ENCODE peak calls at places on chromosomes 2 and 18, in seven cellular contexts. T, S, F, L, U, N and W are unnamed samples.

GRCh38 chr18:36770315-36770946 is 58.4 kb downstream of the TPGS2 start:
- DNase-seq in T (no peak), S (no peak), F (no peak), L (no peak), U (no peak), N (no peak), W (no peak)

GRCh38 chr18:51248685-51249084 is 51.2 kb upstream of the MEX3C start:
- DNase-seq in T (no peak), S (no peak), F (no peak), L (no peak), U (no peak), N (no peak), W (no peak)

GRCh38 chr18:76823166-76823539 is 796 bp downstream of the ZNF236 start:
- DNase-seq in T (no peak), S (no peak), F (peak; percentile 49), L (no peak), U (peak; percentile 36), N (peak; percentile 6), W (no peak)

GRCh38 chr18:10062292-10062940 is 148.6 kb downstream of the VAPA start:
- DNase-seq in T (no peak), S (no peak), F (no peak), L (peak; percentile 53), U (no peak), N (no peak), W (peak; percentile 81)

GRCh38 chr18:52339891-52340371 is at the start of gene DCC:
- DNase-seq in T (peak; percentile 72), S (peak; percentile 67), F (peak; percentile 72), L (peak; percentile 45), U (peak; percentile 87), N (no peak), W (peak; percentile 62)

GRCh38 chr2:176781570-176782217 is 430.9 kb upstream of the HNRNPA3 start:
- DNase-seq in T (no peak), S (no peak), F (no peak), L (no peak), U (no peak), N (no peak), W (no peak)

GRCh38 chr2:230891509-230891908 is 26.8 kb downstream of the ITM2C start:
- DNase-seq in T (no peak), S (no peak), F (no peak), L (no peak), U (no peak), N (no peak), W (no peak)

GRCh38 chr2:209929369-209929768 is 73.1 kb upstream of the RPE start:
- DNase-seq in T (no peak), S (no peak), F (no peak), L (no peak), U (no peak), N (no peak), W (no peak)

GRCh38 chr2:180730976-180731375 is 249.4 kb upstream of the UBE2E3 start:
- DNase-seq in T (no peak), S (no peak), F (no peak), L (peak; percentile 27), U (no peak), N (peak; percentile 42), W (no peak)

GRCh38 chr18:41436772-41437171 is 518.3 kb upstream of the PIK3C3 start:
- DNase-seq in T (no peak), S (no peak), F (no peak), L (no peak), U (no peak), N (no peak), W (no peak)

GRCh38 chr2:42846026-42846425 is 53.6 kb upstream of the HAAO start:
- DNase-seq in T (no peak), S (no peak), F (no peak), L (no peak), U (no peak), N (no peak), W (no peak)

GRCh38 chr18:55869965-55870585 is 282.1 kb upstream of the TCF4 start:
- DNase-seq in T (no peak), S (no peak), F (no peak), L (peak; percentile 61), U (no peak), N (peak; percentile 12), W (no peak)

GRCh38 chr18:25111382-25112070 is 240.4 kb downstream of the ZNF521 start:
- DNase-seq in T (no peak), S (peak; percentile 36), F (no peak), L (no peak), U (no peak), N (no peak), W (peak; percentile 60)

GRCh38 chr2:119996148-119996547 is 16.7 kb upstream of the EPB41L5 start:
- DNase-seq in T (no peak), S (no peak), F (no peak), L (peak; percentile 20), U (no peak), N (no peak), W (no peak)

GRCh38 chr2:10020001-10020400 is 23.3 kb upstream of the KLF11 start:
- DNase-seq in T (no peak), S (no peak), F (no peak), L (no peak), U (no peak), N (no peak), W (no peak)

GRCh38 chr2:85741811-85742507 is 11.8 kb upstream of the ATOH8 start:
- DNase-seq in T (no peak), S (peak; percentile 60), F (no peak), L (peak; percentile 96), U (no peak), N (no peak), W (peak; percentile 93)

GRCh38 chr2:42369551-42370229 is 8.7 kb upstream of the COX7A2L start:
- DNase-seq in T (no peak), S (no peak), F (no peak), L (no peak), U (peak; percentile 12), N (no peak), W (no peak)

GRCh38 chr2:24970483-24971299 is 1.1 kb downstream of the DNAJC27 start:
- DNase-seq in T (no peak), S (no peak), F (no peak), L (peak; percentile 30), U (peak; percentile 47), N (peak; percentile 84), W (peak; percentile 61)

GRCh38 chr2:158211516-158211915 is 109.8 kb downstream of the UPP2 start:
- DNase-seq in T (no peak), S (no peak), F (no peak), L (no peak), U (no peak), N (no peak), W (peak; percentile 38)
- H4K8ac ChIP-seq in T (no peak overlapping the region), S (no peak overlapping the region), F (no peak overlapping the region), L (no peak overlapping the region), U (no peak overlapping the region), N (no peak overlapping the region), W (no peak overlapping the region)

GRCh38 chr2:182792441-182792840 is 74.0 kb downstream of the FRZB start:
- DNase-seq in T (no peak), S (no peak), F (no peak), L (no peak), U (no peak), N (no peak), W (no peak)
- H4K8ac ChIP-seq in T (no peak overlapping the region), S (no peak overlapping the region), F (no peak overlapping the region), L (no peak overlapping the region), U (no peak overlapping the region), N (no peak overlapping the region), W (no peak overlapping the region)

GRCh38 chr2:189830510-189830909 is 46.3 kb downstream of the PMS1 start:
- DNase-seq in T (no peak), S (no peak), F (no peak), L (no peak), U (no peak), N (peak; percentile 45), W (no peak)

GRCh38 chr2:189834059-189834458 is 49.8 kb downstream of the PMS1 start:
- DNase-seq in T (no peak), S (no peak), F (no peak), L (no peak), U (no peak), N (peak; percentile 26), W (no peak)

GRCh38 chr2:189824694-189825396 is 40.6 kb downstream of the PMS1 start:
- DNase-seq in T (no peak), S (no peak), F (no peak), L (peak; percentile 22), U (no peak), N (peak; percentile 54), W (no peak)

GRCh38 chr2:189826039-189826438 is 41.8 kb downstream of the PMS1 start:
- DNase-seq in T (no peak), S (peak; percentile 54), F (no peak), L (no peak), U (peak; percentile 50), N (no peak), W (no peak)

DNA sequence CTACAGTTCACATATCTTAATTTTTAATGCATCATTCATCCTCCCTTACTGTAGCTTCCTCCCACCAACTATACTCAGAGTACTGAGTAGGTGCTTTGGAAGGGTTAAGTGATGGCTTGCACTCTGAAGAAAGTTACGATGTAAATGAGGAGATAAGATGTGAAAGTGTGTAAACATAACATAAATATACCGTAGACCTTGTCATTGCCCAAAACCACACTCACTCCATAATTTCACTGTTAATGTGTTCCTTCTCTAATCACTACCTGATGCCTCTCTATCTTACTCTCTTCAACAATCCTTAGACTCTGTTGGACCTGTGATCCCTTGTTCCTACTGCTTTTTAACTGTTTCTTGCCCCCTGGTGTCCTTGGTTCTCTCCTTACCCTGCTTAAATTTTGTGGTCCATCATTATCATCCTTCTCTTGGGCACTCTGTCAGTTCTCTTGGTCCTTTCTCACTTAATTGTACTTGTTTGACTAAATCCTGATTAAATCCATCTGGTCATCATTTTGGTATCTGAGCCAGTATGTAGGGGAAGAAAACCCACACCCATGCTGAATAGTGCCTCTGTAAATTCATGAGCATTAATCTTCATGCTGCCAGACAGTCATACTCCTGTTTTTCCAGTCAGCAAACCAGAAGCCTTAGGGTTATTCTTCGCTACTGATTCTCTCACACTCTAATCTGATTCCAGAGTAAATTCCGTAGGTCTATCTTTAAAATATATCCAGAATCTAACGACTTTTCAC is 45.0 kb downstream of the PMS1 start:
- DNase-seq in T (no peak), S (no peak), F (no peak), L (peak; percentile 43), U (no peak), N (no peak), W (no peak)
- H4K8ac ChIP-seq in T (no peak overlapping the region), S (no peak overlapping the region), F (no peak overlapping the region), L (peak overlapping the region; percentile 4), U (no peak overlapping the region), N (no peak overlapping the region), W (no peak overlapping the region)

GRCh38 chr2:59303272-59303671 is 1062.1 kb upstream of the FANCL start:
- DNase-seq in T (no peak), S (no peak), F (no peak), L (no peak), U (no peak), N (no peak), W (no peak)

GRCh38 chr2:59296279-59296678 is 1055.2 kb upstream of the FANCL start:
- DNase-seq in T (no peak), S (no peak), F (no peak), L (no peak), U (peak; percentile 85), N (peak; percentile 5), W (no peak)

GRCh38 chr2:59302683-59303082 is 1061.6 kb upstream of the FANCL start:
- DNase-seq in T (no peak), S (no peak), F (no peak), L (no peak), U (no peak), N (no peak), W (no peak)

GRCh38 chr2:59297829-59298228 is 1056.7 kb upstream of the FANCL start:
- DNase-seq in T (no peak), S (no peak), F (no peak), L (no peak), U (peak; percentile 71), N (no peak), W (no peak)

GRCh38 chr2:59301466-59302402 is 1060.6 kb upstream of the FANCL start:
- DNase-seq in T (peak; percentile 80), S (peak; percentile 39), F (no peak), L (peak; percentile 70), U (peak; percentile 97), N (peak; percentile 76), W (peak; percentile 72)
- H4K8ac ChIP-seq in T (no peak overlapping the region), S (no peak overlapping the region), F (no peak overlapping the region), L (no peak overlapping the region), U (no peak overlapping the region), N (no peak overlapping the region), W (no peak overlapping the region)